ENCODE peak calls at places on chromosomes 1 and 21, in eight cellular contexts. J is cerebellum; Q is fibroblast of mammary gland; L is neural progenitor cell; X is stimulated activated CD4-positive, alpha-beta T cell treated with anti-CD3 and anti-CD28 coated beads, Interleukin-12 subunit alpha, Interleukin-12 subunit beta, amount 100 ng/mL, for 4 hours; B is lower leg skin; O is GM23338; F is ACHN. P is an unnamed sample.

GRCh38 chr21:38505654-38506523 is 7.6 kb upstream of the ERG start:
- DNase-seq in O (peak), J (peak), L (peak), B (no peak), F (peak), X (no peak), Q (peak), P (no peak)

GRCh38 chr1:8889925-8890785 is 11.7 kb upstream of the ENO1 start:
- DNase-seq in J (peak), Q (peak), X (no peak), L (no peak), B (peak), O (no peak), F (peak), P (no peak)

GRCh38 chr1:117815105-117815812 is 114.2 kb downstream of the GDAP2 start:
- DNase-seq in X (no peak), B (no peak), L (no peak), O (no peak), F (no peak), J (no peak), Q (peak), P (no peak)

GRCh38 chr1:194374649-194375048 is 1188.2 kb upstream of the B3GALT2 start:
- DNase-seq in X (no peak), F (no peak), L (no peak), O (no peak), J (no peak), B (no peak), Q (no peak), P (no peak)

GRCh38 chr1:209389258-209389657 is 194.3 kb upstream of the CAMK1G start:
- DNase-seq in Q (peak), X (no peak), L (no peak), J (no peak), O (no peak), B (no peak), F (peak), P (no peak)

GRCh38 chr21:42315296-42315891 is at the start of gene TFF3:
- DNase-seq in X (no peak), L (peak), J (no peak), B (peak), O (no peak), Q (no peak), F (no peak), P (no peak)

GRCh38 chr1:220124542-220124941 is 30.6 kb downstream of the IARS2 start:
- DNase-seq in Q (no peak), O (no peak), B (no peak), X (no peak), F (no peak), L (no peak), J (no peak), P (no peak)

GRCh38 chr1:1211541-1212511 is 2.1 kb downstream of the TNFRSF4 start:
- DNase-seq in O (no peak), B (no peak), Q (no peak), F (no peak), X (no peak), J (no peak), L (no peak), P (no peak)

GRCh38 chr1:206803221-206803730 is 31.0 kb upstream of the IL10 start:
- DNase-seq in L (no peak), O (no peak), X (peak), F (no peak), J (no peak), B (no peak), Q (no peak), P (peak)

GRCh38 chr1:81937791-81938450 is 137.2 kb downstream of the ADGRL2 start:
- DNase-seq in L (no peak), Q (peak), F (no peak), O (no peak), X (no peak), J (no peak), B (no peak), P (no peak)

GRCh38 chr21:23968722-23969647 is 1638.3 kb downstream of the MRPL39 start:
- DNase-seq in X (peak), F (peak), L (peak), O (peak), B (no peak), Q (peak), J (no peak), P (no peak)

GRCh38 chr21:29175408-29176147 is 45.1 kb downstream of the MAP3K7CL start:
- DNase-seq in O (no peak), F (no peak), J (no peak), Q (peak), B (no peak), L (no peak), X (no peak), P (no peak)

GRCh38 chr1:48697066-48697707 is 79.5 kb downstream of the BEND5 start:
- DNase-seq in Q (peak), X (peak), J (peak), O (peak), B (peak), L (peak), F (peak), P (no peak)

GRCh38 chr1:14945132-14946010 is 208.2 kb upstream of the TMEM51 start:
- DNase-seq in O (peak), L (peak), J (peak), Q (peak), F (peak), X (no peak), B (peak), P (no peak)

GRCh38 chr1:93585059-93585966 is 96.3 kb downstream of the BCAR3 start:
- DNase-seq in J (peak), L (no peak), O (no peak), F (no peak), B (peak), X (no peak), Q (peak), P (no peak)

GRCh38 chr1:4171480-4172450 is 271.7 kb upstream of the C1orf174 start:
- DNase-seq in F (no peak), O (no peak), X (no peak), B (peak), Q (no peak), L (no peak), J (no peak), P (no peak)

GRCh38 chr1:16380868-16381267 is 13.8 kb downstream of the SZRD1 start:
- DNase-seq in F (no peak), Q (no peak), L (no peak), X (no peak), O (no peak), B (no peak), J (no peak), P (no peak)

GRCh38 chr1:77126309-77126708 is 92.9 kb downstream of the PIGK start:
- DNase-seq in O (peak), Q (peak), F (peak), J (peak), B (no peak), X (no peak), L (peak), P (no peak)

GRCh38 chr21:26844258-26845065 is 747 bp downstream of the ADAMTS1 start:
- DNase-seq in X (no peak), Q (no peak), O (peak), J (no peak), L (peak), B (peak), F (peak), P (no peak)

GRCh38 chr1:228082975-228083870 is 715 bp downstream of the ARF1 start:
- DNase-seq in F (peak), J (peak), L (peak), O (peak), B (peak), X (no peak), Q (no peak), P (peak)

GRCh38 chr1:175841613-175842234 is 98.3 kb upstream of the TNR start:
- DNase-seq in X (no peak), F (no peak), L (no peak), Q (no peak), J (no peak), O (no peak), B (no peak), P (no peak)

GRCh38 chr1:239308701-239309333 is 77.6 kb upstream of the CHRM3 start:
- DNase-seq in B (no peak), O (peak), X (peak), Q (peak), L (peak), F (peak), J (no peak), P (no peak)

GRCh38 chr1:239995281-239995680 is 96.4 kb upstream of the FMN2 start:
- DNase-seq in O (no peak), X (no peak), F (no peak), Q (no peak), B (no peak), J (no peak), L (peak), P (no peak)

GRCh38 chr1:57600424-57600823 is 176.6 kb upstream of the DAB1 start:
- DNase-seq in L (peak), Q (no peak), J (no peak), B (no peak), X (no peak), F (no peak), O (peak), P (no peak)

GRCh38 chr1:23483327-23484252 is at the start of gene ASAP3:
- DNase-seq in X (no peak), B (peak), O (peak), L (peak), Q (peak), J (no peak), F (peak), P (no peak)

GRCh38 chr21:44958471-44959191 is 18.8 kb downstream of the SLX9 start:
- DNase-seq in B (peak), X (no peak), Q (peak), F (no peak), L (peak), O (no peak), J (peak), P (no peak)

GRCh38 chr21:33411949-33412430 is 8.8 kb downstream of the IFNGR2 start:
- DNase-seq in F (no peak), J (no peak), Q (no peak), L (no peak), O (no peak), B (no peak), X (no peak), P (no peak)

GRCh38 chr1:65979145-65979544 is 186.4 kb downstream of the PDE4B start:
- DNase-seq in F (no peak), X (no peak), L (no peak), J (peak), Q (peak), O (no peak), B (no peak), P (no peak)

GRCh38 chr1:94527447-94528031 is 14.0 kb downstream of the F3 start:
- DNase-seq in X (no peak), L (peak), B (no peak), O (peak), J (peak), F (no peak), Q (peak), P (no peak)

GRCh38 chr1:108591471-108591870 is 31.6 kb downstream of the EEIG2 start:
- DNase-seq in F (no peak), Q (no peak), J (no peak), L (no peak), X (no peak), B (no peak), O (no peak), P (no peak)

GRCh38 chr1:199272107-199272506 is 633.3 kb downstream of the PTPRC start:
- DNase-seq in F (no peak), O (no peak), B (no peak), J (no peak), Q (peak), L (no peak), X (no peak), P (no peak)

P was measured in GM12892.